ENCODE peak calls at places on chromosomes 3 and 15, in four cellular contexts. N is AG04450, K is hepatocyte, T is ACHN. O is an unnamed sample.

GRCh38 chr3:41893977-41894376 is 67.9 kb downstream of the ULK4 start:
- DNase-seq in N (no peak), K (peak; percentile 63), T (peak; percentile 54), O (no peak)

GRCh38 chr15:88166330-88166993 is 90.1 kb downstream of the NTRK3 start:
- DNase-seq in N (no peak), K (peak; percentile 79), T (peak; percentile 28), O (no peak)

GRCh38 chr3:53597136-53597915 is 102.9 kb downstream of the CACNA1D start:
- DNase-seq in N (no peak), K (no peak), T (no peak), O (no peak)

GRCh38 chr3:31858439-31858838 is 122.6 kb downstream of the OSBPL10 start:
- DNase-seq in N (no peak), K (no peak), T (peak; percentile 13), O (no peak)

GRCh38 chr3:11059090-11059798 is 66.7 kb downstream of the SLC6A1 start:
- DNase-seq in N (peak; percentile 43), K (peak; percentile 78), T (peak; percentile 67), O (peak; percentile 67)

GRCh38 chr3:169498336-169498735 is 165.2 kb downstream of the MECOM start:
- DNase-seq in N (no peak), K (no peak), T (no peak), O (no peak)

GRCh38 chr15:77026501-77027110 is 31.7 kb downstream of the PSTPIP1 start:
- DNase-seq in N (no peak), K (no peak), T (no peak), O (no peak)

GRCh38 chr3:185916042-185916833 is 21.6 kb downstream of the TRA2B start:
- DNase-seq in N (no peak), K (no peak), T (no peak), O (no peak)

GRCh38 chr3:44685128-44685800 is 27.2 kb upstream of the ZNF502 start:
- DNase-seq in N (peak; percentile 59), K (peak; percentile 77), T (no peak), O (peak; percentile 27)

GRCh38 chr3:177703788-177704187 is 506.5 kb upstream of the TBL1XR1 start:
- DNase-seq in N (no peak), K (no peak), T (no peak), O (no peak)

GRCh38 chr15:62769604-62770003 is 272.9 kb upstream of the TPM1 start:
- DNase-seq in N (no peak), K (no peak), T (peak; percentile 60), O (peak; percentile 62)

GRCh38 chr3:48985977-48986376 is 4.1 kb upstream of the P4HTM start:
- DNase-seq in N (no peak), K (no peak), T (no peak), O (no peak)

GRCh38 chr15:60137711-60138396 is 133.7 kb downstream of the FOXB1 start:
- DNase-seq in N (no peak), K (no peak), T (peak; percentile 69), O (peak; percentile 84)

GRCh38 chr3:12336099-12336498 is 47.2 kb downstream of the PPARG start:
- DNase-seq in N (no peak), K (no peak), T (no peak), O (no peak)

GRCh38 chr3:184345678-184346144 is 8.3 kb downstream of the FAM131A start:
- DNase-seq in N (no peak), K (peak; percentile 89), T (peak; percentile 84), O (peak; percentile 69)

GRCh38 chr3:182729903-182730674 is 63.2 kb upstream of the ATP11B start:
- DNase-seq in N (no peak), K (no peak), T (no peak), O (no peak)

GRCh38 chr15:92049290-92050008 is 195.9 kb downstream of the SLCO3A1 start:
- DNase-seq in N (no peak), K (no peak), T (no peak), O (no peak)

GRCh38 chr3:195870937-195871336 is 37.4 kb downstream of the TNK2 start:
- DNase-seq in N (no peak), K (no peak), T (no peak), O (no peak)

GRCh38 chr3:72144773-72145505 is 360.0 kb upstream of the PROK2 start:
- DNase-seq in N (no peak), K (peak; percentile 51), T (no peak), O (no peak)

GRCh38 chr3:182959474-182960350 is 20.6 kb downstream of the DCUN1D1 start:
- DNase-seq in N (no peak), K (no peak), T (no peak), O (no peak)